ENCODE peak calls at places on chromosome 21, in six cellular contexts. One of them, this sample, is unnamed.
A peak's percentile ranks its signal among the peaks of the same experiment; 100 is the strongest.

GRCh38 chr21:15199414-15199813 is 134.6 kb upstream of the NRIP1 start:
- DNase-seq in fibroblast of lung: no peak
- DNase-seq in brain microvascular endothelial cell: no peak
- DNase-seq in neural crest cell: no peak
- DNase-seq in cardiac fibroblast: no peak
- DNase-seq in AG09309: no peak
- DNase-seq in this sample: no peak

GRCh38 chr21:32240708-32241433 is 38.0 kb downstream of the MIS18A start:
- DNase-seq in brain microvascular endothelial cell: no peak
- DNase-seq in neural crest cell: no peak
- DNase-seq in AG09309: peak; percentile 16
- DNase-seq in fibroblast of lung: no peak
- DNase-seq in cardiac fibroblast: peak; percentile 20
- DNase-seq in this sample: no peak

GRCh38 chr21:35303085-35303484 is 254.0 kb upstream of the RUNX1 start:
- DNase-seq in neural crest cell: no peak
- DNase-seq in cardiac fibroblast: peak; percentile 94
- DNase-seq in fibroblast of lung: peak; percentile 95
- DNase-seq in AG09309: peak; percentile 84
- DNase-seq in brain microvascular endothelial cell: peak; percentile 92
- DNase-seq in this sample: no peak

GRCh38 chr21:46457801-46458314 is 833 bp upstream of the DIP2A start:
- DNase-seq in neural crest cell: no peak
- DNase-seq in brain microvascular endothelial cell: peak; percentile 40
- DNase-seq in AG09309: no peak
- DNase-seq in fibroblast of lung: peak; percentile 55
- DNase-seq in cardiac fibroblast: peak; percentile 56
- DNase-seq in this sample: peak; percentile 53

GRCh38 chr21:29029524-29029923 is 5.1 kb downstream of the USP16 start:
- DNase-seq in neural crest cell: no peak
- DNase-seq in brain microvascular endothelial cell: no peak
- DNase-seq in AG09309: no peak
- DNase-seq in fibroblast of lung: no peak
- DNase-seq in cardiac fibroblast: no peak
- DNase-seq in this sample: no peak

GRCh38 chr21:35521293-35521692 is 472.2 kb upstream of the RUNX1 start:
- DNase-seq in neural crest cell: no peak
- DNase-seq in fibroblast of lung: no peak
- DNase-seq in AG09309: no peak
- DNase-seq in cardiac fibroblast: no peak
- DNase-seq in brain microvascular endothelial cell: no peak
- DNase-seq in this sample: no peak

GRCh38 chr21:36542312-36543101 is 62.6 kb upstream of the CLDN14 start:
- DNase-seq in cardiac fibroblast: no peak
- DNase-seq in neural crest cell: no peak
- DNase-seq in fibroblast of lung: no peak
- DNase-seq in AG09309: no peak
- DNase-seq in brain microvascular endothelial cell: no peak
- DNase-seq in this sample: peak; percentile 5

GRCh38 chr21:28516011-28516410 is 476.7 kb downstream of the LTN1 start:
- DNase-seq in brain microvascular endothelial cell: no peak
- DNase-seq in cardiac fibroblast: no peak
- DNase-seq in fibroblast of lung: no peak
- DNase-seq in neural crest cell: no peak
- DNase-seq in AG09309: peak; percentile 33
- DNase-seq in this sample: no peak

GRCh38 chr21:38267136-38267535 is 10.3 kb downstream of the KCNJ15 start:
- DNase-seq in AG09309: no peak
- DNase-seq in cardiac fibroblast: peak; percentile 59
- DNase-seq in brain microvascular endothelial cell: no peak
- DNase-seq in fibroblast of lung: no peak
- DNase-seq in neural crest cell: no peak
- DNase-seq in this sample: no peak

GRCh38 chr21:34967509-34968289 is 81.4 kb downstream of the RUNX1 start:
- DNase-seq in cardiac fibroblast: peak; percentile 34
- DNase-seq in neural crest cell: no peak
- DNase-seq in AG09309: no peak
- DNase-seq in fibroblast of lung: no peak
- DNase-seq in brain microvascular endothelial cell: no peak
- DNase-seq in this sample: peak; percentile 75

GRCh38 chr21:37220433-37220980 is 46.6 kb downstream of the VPS26C start:
- DNase-seq in neural crest cell: no peak
- DNase-seq in AG09309: no peak
- DNase-seq in fibroblast of lung: peak; percentile 51
- DNase-seq in cardiac fibroblast: peak; percentile 55
- DNase-seq in brain microvascular endothelial cell: peak; percentile 24
- DNase-seq in this sample: peak; percentile 53

GRCh38 chr21:35201799-35202198 is 152.7 kb upstream of the RUNX1 start:
- DNase-seq in cardiac fibroblast: no peak
- DNase-seq in brain microvascular endothelial cell: no peak
- DNase-seq in fibroblast of lung: no peak
- DNase-seq in neural crest cell: no peak
- DNase-seq in AG09309: no peak
- DNase-seq in this sample: no peak

GRCh38 chr21:45255381-45256020 is 32.2 kb downstream of the POFUT2 start:
- DNase-seq in fibroblast of lung: no peak
- DNase-seq in cardiac fibroblast: no peak
- DNase-seq in AG09309: no peak
- DNase-seq in neural crest cell: no peak
- DNase-seq in brain microvascular endothelial cell: no peak
- DNase-seq in this sample: peak; percentile 42

GRCh38 chr21:28783641-28784185 is 209.0 kb downstream of the LTN1 start:
- DNase-seq in neural crest cell: no peak
- DNase-seq in AG09309: no peak
- DNase-seq in brain microvascular endothelial cell: no peak
- DNase-seq in fibroblast of lung: no peak
- DNase-seq in cardiac fibroblast: no peak
- DNase-seq in this sample: no peak

GRCh38 chr21:29749223-29749622 is 190.6 kb downstream of the GRIK1 start:
- DNase-seq in cardiac fibroblast: no peak
- DNase-seq in neural crest cell: no peak
- DNase-seq in AG09309: no peak
- DNase-seq in brain microvascular endothelial cell: no peak
- DNase-seq in fibroblast of lung: no peak
- DNase-seq in this sample: no peak

GRCh38 chr21:36728371-36729111 is 29.6 kb downstream of the SIM2 start:
- DNase-seq in AG09309: no peak
- DNase-seq in cardiac fibroblast: no peak
- DNase-seq in fibroblast of lung: no peak
- DNase-seq in neural crest cell: no peak
- DNase-seq in brain microvascular endothelial cell: no peak
- DNase-seq in this sample: no peak

GRCh38 chr21:44052071-44052829 is 40.1 kb downstream of the TRAPPC10 start:
- DNase-seq in fibroblast of lung: no peak
- DNase-seq in neural crest cell: no peak
- DNase-seq in brain microvascular endothelial cell: no peak
- DNase-seq in AG09309: no peak
- DNase-seq in cardiac fibroblast: peak; percentile 18
- DNase-seq in this sample: no peak

GRCh38 chr21:16248705-16249104 is 518.9 kb downstream of the USP25 start:
- DNase-seq in cardiac fibroblast: no peak
- DNase-seq in brain microvascular endothelial cell: no peak
- DNase-seq in neural crest cell: no peak
- DNase-seq in fibroblast of lung: no peak
- DNase-seq in AG09309: no peak
- DNase-seq in this sample: no peak

GRCh38 chr21:44952116-44952928 is 12.5 kb downstream of the SLX9 start:
- DNase-seq in brain microvascular endothelial cell: no peak
- DNase-seq in fibroblast of lung: no peak
- DNase-seq in neural crest cell: no peak
- DNase-seq in cardiac fibroblast: no peak
- DNase-seq in AG09309: no peak
- DNase-seq in this sample: no peak

GRCh38 chr21:24259241-24259640 is 1348.0 kb downstream of the MRPL39 start:
- DNase-seq in neural crest cell: no peak
- DNase-seq in fibroblast of lung: peak; percentile 3
- DNase-seq in AG09309: no peak
- DNase-seq in brain microvascular endothelial cell: no peak
- DNase-seq in cardiac fibroblast: peak; percentile 7
- DNase-seq in this sample: no peak

GRCh38 chr21:45999581-46000181 is 18.1 kb downstream of the COL6A1 start:
- DNase-seq in cardiac fibroblast: no peak
- DNase-seq in AG09309: no peak
- DNase-seq in fibroblast of lung: no peak
- DNase-seq in brain microvascular endothelial cell: no peak
- DNase-seq in neural crest cell: no peak
- DNase-seq in this sample: peak; percentile 0

GRCh38 chr21:16193758-16194606 is 464.2 kb downstream of the USP25 start:
- DNase-seq in AG09309: peak; percentile 33
- DNase-seq in fibroblast of lung: peak; percentile 93
- DNase-seq in cardiac fibroblast: peak; percentile 88
- DNase-seq in neural crest cell: peak; percentile 22
- DNase-seq in brain microvascular endothelial cell: peak; percentile 80
- DNase-seq in this sample: peak; percentile 15

GRCh38 chr21:46002841-46003574 is 21.4 kb downstream of the COL6A1 start:
- DNase-seq in AG09309: no peak
- DNase-seq in brain microvascular endothelial cell: no peak
- DNase-seq in cardiac fibroblast: no peak
- DNase-seq in neural crest cell: no peak
- DNase-seq in fibroblast of lung: no peak
- DNase-seq in this sample: no peak

GRCh38 chr21:43600642-43601397 is 58.5 kb downstream of the HSF2BP start:
- DNase-seq in neural crest cell: no peak
- DNase-seq in cardiac fibroblast: peak; percentile 97
- DNase-seq in AG09309: peak; percentile 80
- DNase-seq in fibroblast of lung: peak; percentile 98
- DNase-seq in brain microvascular endothelial cell: peak; percentile 93
- DNase-seq in this sample: no peak

GRCh38 chr21:45357436-45358260 is 47.3 kb upstream of the COL18A1 start:
- DNase-seq in AG09309: no peak
- DNase-seq in fibroblast of lung: no peak
- DNase-seq in cardiac fibroblast: peak; percentile 10
- DNase-seq in neural crest cell: no peak
- DNase-seq in brain microvascular endothelial cell: no peak
- DNase-seq in this sample: no peak

GRCh38 chr21:16842716-16843115 is 670.1 kb upstream of the CXADR start:
- DNase-seq in AG09309: no peak
- DNase-seq in fibroblast of lung: peak; percentile 11
- DNase-seq in brain microvascular endothelial cell: no peak
- DNase-seq in cardiac fibroblast: peak; percentile 11
- DNase-seq in neural crest cell: no peak
- DNase-seq in this sample: no peak

GRCh38 chr21:35217504-35218060 is 168.5 kb upstream of the RUNX1 start:
- DNase-seq in neural crest cell: no peak
- DNase-seq in AG09309: peak; percentile 62
- DNase-seq in brain microvascular endothelial cell: peak; percentile 86
- DNase-seq in cardiac fibroblast: peak; percentile 95
- DNase-seq in fibroblast of lung: peak; percentile 95
- DNase-seq in this sample: peak; percentile 69

GRCh38 chr21:26834181-26834945 is 10.8 kb downstream of the ADAMTS1 start:
- DNase-seq in neural crest cell: no peak
- DNase-seq in cardiac fibroblast: peak; percentile 58
- DNase-seq in fibroblast of lung: no peak
- DNase-seq in AG09309: no peak
- DNase-seq in brain microvascular endothelial cell: peak; percentile 37
- DNase-seq in this sample: no peak
- TF ChIP-seq CTCF in neural crest cell: peak; percentile 60
- TF ChIP-seq CTCF in cardiac fibroblast: peak; percentile 35
- TF ChIP-seq CTCF in fibroblast of lung: peak; percentile 28
- TF ChIP-seq CTCF in AG09309: peak; percentile 39
- TF ChIP-seq CTCF in brain microvascular endothelial cell: peak; percentile 34
- TF ChIP-seq CTCF in this sample: no peak

GRCh38 chr21:33817663-33818433 is 97.8 kb downstream of the ATP5PO start:
- DNase-seq in brain microvascular endothelial cell: no peak
- DNase-seq in fibroblast of lung: peak; percentile 23
- DNase-seq in neural crest cell: no peak
- DNase-seq in AG09309: no peak
- DNase-seq in cardiac fibroblast: no peak
- DNase-seq in this sample: no peak
- TF ChIP-seq CTCF in brain microvascular endothelial cell: no peak
- TF ChIP-seq CTCF in fibroblast of lung: no peak
- TF ChIP-seq CTCF in neural crest cell: no peak
- TF ChIP-seq CTCF in AG09309: no peak
- TF ChIP-seq CTCF in cardiac fibroblast: no peak
- TF ChIP-seq CTCF in this sample: no peak

GRCh38 chr21:42513985-42514882 is 582 bp downstream of the SLC37A1 start:
- DNase-seq in brain microvascular endothelial cell: no peak
- DNase-seq in fibroblast of lung: peak; percentile 24
- DNase-seq in AG09309: no peak
- DNase-seq in neural crest cell: peak; percentile 39
- DNase-seq in cardiac fibroblast: peak; percentile 36
- DNase-seq in this sample: peak; percentile 77

GRCh38 chr21:42512346-42513034 is 1.2 kb upstream of the SLC37A1 start:
- DNase-seq in fibroblast of lung: no peak
- DNase-seq in neural crest cell: no peak
- DNase-seq in cardiac fibroblast: no peak
- DNase-seq in AG09309: no peak
- DNase-seq in brain microvascular endothelial cell: no peak
- DNase-seq in this sample: no peak

GRCh38 chr21:42515708-42516502 is 2.3 kb downstream of the SLC37A1 start:
- DNase-seq in cardiac fibroblast: no peak
- DNase-seq in brain microvascular endothelial cell: no peak
- DNase-seq in fibroblast of lung: no peak
- DNase-seq in AG09309: no peak
- DNase-seq in neural crest cell: no peak
- DNase-seq in this sample: no peak

GRCh38 chr21:42514883-42515228 is 1.2 kb downstream of the SLC37A1 start:
- DNase-seq in AG09309: no peak
- DNase-seq in brain microvascular endothelial cell: no peak
- DNase-seq in cardiac fibroblast: peak; percentile 27
- DNase-seq in fibroblast of lung: no peak
- DNase-seq in neural crest cell: no peak
- DNase-seq in this sample: peak; percentile 23

GRCh38 chr21:42513151-42513984 is at the start of gene SLC37A1:
- DNase-seq in neural crest cell: peak; percentile 25
- DNase-seq in brain microvascular endothelial cell: no peak
- DNase-seq in cardiac fibroblast: peak; percentile 18
- DNase-seq in AG09309: no peak
- DNase-seq in fibroblast of lung: peak; percentile 23
- DNase-seq in this sample: peak; percentile 39
- TF ChIP-seq CTCF in neural crest cell: no peak
- TF ChIP-seq CTCF in brain microvascular endothelial cell: no peak
- TF ChIP-seq CTCF in cardiac fibroblast: no peak
- TF ChIP-seq CTCF in AG09309: no peak
- TF ChIP-seq CTCF in fibroblast of lung: no peak
- TF ChIP-seq CTCF in this sample: no peak

GRCh38 chr21:39707316-39707715 is 37.7 kb upstream of the IGSF5 start:
- DNase-seq in brain microvascular endothelial cell: no peak
- DNase-seq in cardiac fibroblast: no peak
- DNase-seq in neural crest cell: no peak
- DNase-seq in AG09309: no peak
- DNase-seq in fibroblast of lung: no peak
- DNase-seq in this sample: no peak

GRCh38 chr21:39700318-39700717 is 44.7 kb upstream of the IGSF5 start:
- DNase-seq in cardiac fibroblast: no peak
- DNase-seq in brain microvascular endothelial cell: no peak
- DNase-seq in fibroblast of lung: no peak
- DNase-seq in AG09309: no peak
- DNase-seq in neural crest cell: no peak
- DNase-seq in this sample: no peak

GRCh38 chr21:39703578-39703977 is 41.4 kb upstream of the IGSF5 start:
- DNase-seq in brain microvascular endothelial cell: no peak
- DNase-seq in neural crest cell: no peak
- DNase-seq in AG09309: no peak
- DNase-seq in cardiac fibroblast: no peak
- DNase-seq in fibroblast of lung: no peak
- DNase-seq in this sample: no peak

GRCh38 chr21:39710866-39711265 is 34.1 kb upstream of the IGSF5 start:
- DNase-seq in AG09309: no peak
- DNase-seq in neural crest cell: no peak
- DNase-seq in fibroblast of lung: no peak
- DNase-seq in brain microvascular endothelial cell: no peak
- DNase-seq in cardiac fibroblast: no peak
- DNase-seq in this sample: no peak

GRCh38 chr21:39705849-39706248 is 39.1 kb upstream of the IGSF5 start:
- DNase-seq in AG09309: peak; percentile 13
- DNase-seq in neural crest cell: no peak
- DNase-seq in fibroblast of lung: no peak
- DNase-seq in cardiac fibroblast: no peak
- DNase-seq in brain microvascular endothelial cell: no peak
- DNase-seq in this sample: no peak
- TF ChIP-seq CTCF in AG09309: peak; percentile 39
- TF ChIP-seq CTCF in neural crest cell: no peak
- TF ChIP-seq CTCF in fibroblast of lung: peak; percentile 9
- TF ChIP-seq CTCF in cardiac fibroblast: no peak
- TF ChIP-seq CTCF in brain microvascular endothelial cell: no peak
- TF ChIP-seq CTCF in this sample: no peak